ENCODE peak calls at places on chromosomes 16 and 17, in four cellular contexts. One of them, this sample, is unnamed.

GRCh38 chr16:1746693-1747195 is 24.6 kb downstream of the NME3 start:
- DNase-seq in uterus: no peak
- DNase-seq in nephron progenitor cell: no peak
- DNase-seq in transverse colon: no peak
- DNase-seq in this sample: no peak

GRCh38 chr16:86378831-86379504 is 131.4 kb upstream of the FOXF1 start:
- DNase-seq in uterus: no peak
- DNase-seq in nephron progenitor cell: no peak
- DNase-seq in transverse colon: no peak
- DNase-seq in this sample: no peak

GRCh38 chr17:58786586-58787295 is 31.1 kb downstream of the PPM1E start:
- DNase-seq in uterus: no peak
- DNase-seq in nephron progenitor cell: no peak
- DNase-seq in transverse colon: no peak
- DNase-seq in this sample: no peak

GRCh38 chr17:76432004-76432403 is 20.9 kb downstream of the UBE2O start:
- DNase-seq in uterus: no peak
- DNase-seq in nephron progenitor cell: no peak
- DNase-seq in transverse colon: no peak
- DNase-seq in this sample: no peak

GRCh38 chr16:55875273-55875672 is at the start of gene CES5A:
- DNase-seq in uterus: no peak
- DNase-seq in nephron progenitor cell: no peak
- DNase-seq in transverse colon: no peak
- DNase-seq in this sample: no peak

GRCh38 chr17:21218101-21218500 is 4.1 kb upstream of the TMEM11 start:
- DNase-seq in uterus: no peak
- DNase-seq in nephron progenitor cell: no peak
- DNase-seq in transverse colon: no peak
- DNase-seq in this sample: no peak

GRCh38 chr17:8621585-8621984 is 8.9 kb downstream of the MYH10 start:
- DNase-seq in uterus: no peak
- DNase-seq in nephron progenitor cell: no peak
- DNase-seq in transverse colon: no peak
- DNase-seq in this sample: no peak

GRCh38 chr16:22352726-22353125 is 21.7 kb downstream of the CDR2 start:
- DNase-seq in uterus: no peak
- DNase-seq in nephron progenitor cell: no peak
- DNase-seq in transverse colon: no peak
- DNase-seq in this sample: no peak

GRCh38 chr17:18237461-18237860 is 12.0 kb downstream of the LLGL1 start:
- DNase-seq in uterus: no peak
- DNase-seq in nephron progenitor cell: no peak
- DNase-seq in transverse colon: no peak
- DNase-seq in this sample: no peak

GRCh38 chr17:40547079-40547784 is 18.0 kb downstream of the CCR7 start:
- DNase-seq in uterus: peak; percentile 14
- DNase-seq in nephron progenitor cell: no peak
- DNase-seq in transverse colon: peak; percentile 13
- DNase-seq in this sample: no peak

GRCh38 chr17:16915752-16916556 is 56.0 kb downstream of the TNFRSF13B start:
- DNase-seq in uterus: no peak
- DNase-seq in nephron progenitor cell: peak; percentile 65
- DNase-seq in transverse colon: peak; percentile 83
- DNase-seq in this sample: peak; percentile 46

GRCh38 chr17:78875331-78875730 is 27.7 kb downstream of the CEP295NL start:
- DNase-seq in uterus: no peak
- DNase-seq in nephron progenitor cell: no peak
- DNase-seq in transverse colon: no peak
- DNase-seq in this sample: no peak

GRCh38 chr17:68458260-68459029 is 1.1 kb upstream of the WIPI1 start:
- DNase-seq in uterus: no peak
- DNase-seq in nephron progenitor cell: no peak
- DNase-seq in transverse colon: no peak
- DNase-seq in this sample: no peak

GRCh38 chr16:24253192-24253591 is 2.9 kb upstream of the CACNG3 start:
- DNase-seq in uterus: no peak
- DNase-seq in nephron progenitor cell: peak; percentile 33
- DNase-seq in transverse colon: peak; percentile 10
- DNase-seq in this sample: peak; percentile 25

GRCh38 chr16:72850863-72851262 is 197.1 kb downstream of the ZFHX3 start:
- DNase-seq in uterus: peak; percentile 44
- DNase-seq in nephron progenitor cell: no peak
- DNase-seq in transverse colon: no peak
- DNase-seq in this sample: no peak

GRCh38 chr17:78651551-78651950 is 74.4 kb upstream of the DNAH17 start:
- DNase-seq in uterus: no peak
- DNase-seq in nephron progenitor cell: no peak
- DNase-seq in transverse colon: no peak
- DNase-seq in this sample: no peak

GRCh38 chr17:78960945-78961344 is 18.8 kb downstream of the LGALS3BP start:
- DNase-seq in uterus: no peak
- DNase-seq in nephron progenitor cell: no peak
- DNase-seq in transverse colon: peak; percentile 22
- DNase-seq in this sample: no peak

GRCh38 chr17:7408341-7408740 is 696 bp downstream of the NLGN2 start:
- DNase-seq in uterus: no peak
- DNase-seq in nephron progenitor cell: no peak
- DNase-seq in transverse colon: no peak
- DNase-seq in this sample: no peak

GRCh38 chr17:10197721-10198508 is 491 bp downstream of the GAS7 start:
- DNase-seq in uterus: no peak
- DNase-seq in nephron progenitor cell: peak; percentile 61
- DNase-seq in transverse colon: no peak
- DNase-seq in this sample: peak; percentile 30

GRCh38 chr16:85608515-85608885 is 4.6 kb upstream of the GSE1 start:
- DNase-seq in uterus: no peak
- DNase-seq in nephron progenitor cell: no peak
- DNase-seq in transverse colon: no peak
- DNase-seq in this sample: no peak

GRCh38 chr17:77316191-77316641 is 175.4 kb downstream of the SEC14L1 start:
- DNase-seq in uterus: peak; percentile 75
- DNase-seq in nephron progenitor cell: no peak
- DNase-seq in transverse colon: peak; percentile 16
- DNase-seq in this sample: no peak

GRCh38 chr17:77423589-77424451 is 283.1 kb downstream of the SEC14L1 start:
- DNase-seq in uterus: peak; percentile 98
- DNase-seq in nephron progenitor cell: no peak
- DNase-seq in transverse colon: peak; percentile 77
- DNase-seq in this sample: no peak

GRCh38 chr17:57211543-57211942 is 44.8 kb upstream of the MSI2 start:
- DNase-seq in uterus: no peak
- DNase-seq in nephron progenitor cell: no peak
- DNase-seq in transverse colon: no peak
- DNase-seq in this sample: no peak

GRCh38 chr16:79770244-79771064 is 169.9 kb upstream of the MAF start:
- DNase-seq in uterus: peak; percentile 90
- DNase-seq in nephron progenitor cell: peak; percentile 87
- DNase-seq in transverse colon: peak; percentile 93
- DNase-seq in this sample: peak; percentile 73

GRCh38 chr17:57402691-57403090 is 146.4 kb downstream of the MSI2 start:
- DNase-seq in uterus: no peak
- DNase-seq in nephron progenitor cell: no peak
- DNase-seq in transverse colon: no peak
- DNase-seq in this sample: no peak

GRCh38 chr16:76705883-76706282 is 428.7 kb downstream of the CNTNAP4 start:
- DNase-seq in uterus: no peak
- DNase-seq in nephron progenitor cell: no peak
- DNase-seq in transverse colon: no peak
- DNase-seq in this sample: no peak

GRCh38 chr17:67601897-67602296 is 115.8 kb upstream of the NOL11 start:
- DNase-seq in uterus: no peak
- DNase-seq in nephron progenitor cell: no peak
- DNase-seq in transverse colon: no peak
- DNase-seq in this sample: no peak

GRCh38 chr16:90008708-90009145 is 10.5 kb downstream of the DBNDD1 start:
- DNase-seq in uterus: no peak
- DNase-seq in nephron progenitor cell: no peak
- DNase-seq in transverse colon: peak; percentile 35
- DNase-seq in this sample: no peak

GRCh38 chr16:65366316-65366715 is 244.5 kb upstream of the CDH11 start:
- DNase-seq in uterus: no peak
- DNase-seq in nephron progenitor cell: no peak
- DNase-seq in transverse colon: no peak
- DNase-seq in this sample: no peak

GRCh38 chr17:74704536-74704935 is 8.2 kb downstream of the CD300LF start:
- DNase-seq in uterus: no peak
- DNase-seq in nephron progenitor cell: no peak
- DNase-seq in transverse colon: no peak
- DNase-seq in this sample: no peak

GRCh38 chr16:22641030-22641671 is 130.5 kb downstream of the NPIPB5 start:
- DNase-seq in uterus: no peak
- DNase-seq in nephron progenitor cell: peak; percentile 66
- DNase-seq in transverse colon: no peak
- DNase-seq in this sample: no peak

GRCh38 chr17:80855968-80856862 is 135.4 kb upstream of the CHMP6 start:
- DNase-seq in uterus: no peak
- DNase-seq in nephron progenitor cell: no peak
- DNase-seq in transverse colon: peak; percentile 46
- DNase-seq in this sample: no peak

GRCh38 chr17:65195716-65196115 is 58.5 kb downstream of the RGS9 start:
- DNase-seq in uterus: no peak
- DNase-seq in nephron progenitor cell: no peak
- DNase-seq in transverse colon: no peak
- DNase-seq in this sample: no peak
- TF ChIP-seq CTCF in uterus: no peak
- TF ChIP-seq CTCF in nephron progenitor cell: no peak
- TF ChIP-seq CTCF in transverse colon: no peak
- TF ChIP-seq CTCF in this sample: no peak

GRCh38 chr17:73560661-73561060 is 83.6 kb downstream of the SDK2 start:
- DNase-seq in uterus: no peak
- DNase-seq in nephron progenitor cell: no peak
- DNase-seq in transverse colon: no peak
- DNase-seq in this sample: no peak
- TF ChIP-seq CTCF in uterus: no peak
- TF ChIP-seq CTCF in nephron progenitor cell: no peak
- TF ChIP-seq CTCF in transverse colon: no peak
- TF ChIP-seq CTCF in this sample: no peak

DNA sequence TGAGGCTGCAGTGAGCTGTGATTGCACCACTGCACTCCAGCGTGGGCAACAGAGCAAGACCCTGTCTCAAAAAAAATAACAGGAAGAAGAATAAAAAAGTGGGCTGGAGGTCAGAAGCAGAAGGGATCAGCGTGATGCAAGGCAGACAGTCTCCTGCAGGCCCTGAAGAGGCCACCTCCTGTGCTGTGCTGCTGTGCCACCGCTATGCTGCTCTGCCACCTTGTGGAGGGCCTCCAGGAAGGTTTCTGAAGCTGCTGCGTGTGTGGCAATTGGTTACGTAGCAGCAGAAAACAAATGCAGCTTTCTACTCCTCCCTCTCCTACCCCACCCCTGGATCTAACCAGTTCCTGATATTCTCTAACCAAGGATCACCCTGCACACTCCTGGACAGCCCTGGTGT is 815.5 kb downstream of the KCNJ18 start:
- DNase-seq in uterus: no peak
- DNase-seq in nephron progenitor cell: no peak
- DNase-seq in transverse colon: no peak
- DNase-seq in this sample: no peak
- TF ChIP-seq CTCF in uterus: no peak
- TF ChIP-seq CTCF in nephron progenitor cell: no peak
- TF ChIP-seq CTCF in transverse colon: no peak
- TF ChIP-seq CTCF in this sample: no peak

GRCh38 chr16:50655558-50656055 is 25.5 kb downstream of the SNX20 start:
- DNase-seq in uterus: no peak
- DNase-seq in nephron progenitor cell: no peak
- DNase-seq in transverse colon: no peak
- DNase-seq in this sample: no peak
- TF ChIP-seq CTCF in uterus: no peak
- TF ChIP-seq CTCF in nephron progenitor cell: no peak
- TF ChIP-seq CTCF in transverse colon: no peak
- TF ChIP-seq CTCF in this sample: no peak

DNA sequence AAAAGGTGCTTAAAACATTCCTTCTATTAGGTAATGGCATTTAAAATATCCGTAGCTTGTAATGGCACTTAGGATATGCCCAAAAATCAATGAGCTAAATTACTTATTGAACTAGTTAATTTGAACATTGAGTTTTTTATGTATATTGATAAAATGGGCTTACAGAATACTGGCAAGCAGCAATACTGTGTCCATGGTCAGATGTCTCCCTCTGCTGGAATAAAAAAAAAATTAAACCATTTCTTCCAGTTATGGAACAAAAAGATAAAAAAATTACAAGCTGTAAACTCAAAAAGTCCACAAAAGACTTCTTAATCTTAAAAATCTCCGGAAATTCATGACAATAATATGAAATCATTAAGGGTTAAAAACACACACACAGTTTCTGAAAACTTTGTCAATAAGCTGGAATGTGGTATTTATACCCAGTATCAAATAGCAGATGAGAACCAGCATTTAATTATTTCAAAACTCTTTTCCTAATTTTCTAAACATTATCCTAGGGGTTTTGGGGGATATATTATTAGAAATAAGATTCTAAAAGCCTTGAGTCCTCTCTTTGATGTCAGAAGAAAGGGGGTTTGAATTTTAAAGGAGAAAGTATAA is 21.5 kb upstream of the PSMD7 start:
- DNase-seq in uterus: no peak
- DNase-seq in nephron progenitor cell: no peak
- DNase-seq in transverse colon: no peak
- DNase-seq in this sample: no peak
- TF ChIP-seq CTCF in uterus: peak; percentile 19
- TF ChIP-seq CTCF in nephron progenitor cell: peak; percentile 50
- TF ChIP-seq CTCF in transverse colon: peak; percentile 38
- TF ChIP-seq CTCF in this sample: peak; percentile 76

GRCh38 chr16:10906482-10906881 is 29.5 kb downstream of the CIITA start:
- DNase-seq in uterus: no peak
- DNase-seq in nephron progenitor cell: no peak
- DNase-seq in transverse colon: no peak
- DNase-seq in this sample: no peak

GRCh38 chr16:10906914-10907756 is 30.1 kb downstream of the CIITA start:
- DNase-seq in uterus: no peak
- DNase-seq in nephron progenitor cell: no peak
- DNase-seq in transverse colon: no peak
- DNase-seq in this sample: no peak

GRCh38 chr16:10916534-10916933 is 25.7 kb downstream of the DEXI start:
- DNase-seq in uterus: no peak
- DNase-seq in nephron progenitor cell: no peak
- DNase-seq in transverse colon: no peak
- DNase-seq in this sample: no peak

GRCh38 chr16:10907757-10908045 is 30.7 kb downstream of the CIITA start:
- DNase-seq in uterus: no peak
- DNase-seq in nephron progenitor cell: no peak
- DNase-seq in transverse colon: no peak
- DNase-seq in this sample: no peak

GRCh38 chr16:10911267-10911666 is 31.0 kb downstream of the DEXI start:
- DNase-seq in uterus: no peak
- DNase-seq in nephron progenitor cell: no peak
- DNase-seq in transverse colon: no peak
- DNase-seq in this sample: no peak
- TF ChIP-seq CTCF in uterus: no peak
- TF ChIP-seq CTCF in nephron progenitor cell: no peak
- TF ChIP-seq CTCF in transverse colon: no peak
- TF ChIP-seq CTCF in this sample: no peak